ENCODE peak calls at places on chromosome X, in nine cellular contexts. X, H, U, Y, I, M, N, B and O are unnamed samples.

GRCh38 chrX:77795124-77795523 is 9.1 kb upstream of the ATRX start:
- DNase-seq in U (no peak), H (no peak), Y (no peak), M (no peak), N (no peak), B (no peak), I (no peak), X (no peak), O (no peak)

GRCh38 chrX:24259544-24260240 is 54.2 kb downstream of the SUPT20HL2 start:
- DNase-seq in N (no peak), I (peak; percentile 79), Y (peak; percentile 50), H (no peak), B (peak; percentile 80), X (peak; percentile 84), M (no peak), U (no peak), O (no peak)

GRCh38 chrX:124209792-124210576 is 122.5 kb upstream of the TEX13D start:
- DNase-seq in N (no peak), B (no peak), M (no peak), I (no peak), H (no peak), X (no peak), Y (no peak), U (no peak), O (no peak)

GRCh38 chrX:72666451-72666850 is 47.7 kb downstream of the PHKA1 start:
- DNase-seq in B (peak; percentile 40), X (peak; percentile 52), U (no peak), N (no peak), H (no peak), Y (no peak), I (no peak), M (no peak), O (no peak)

GRCh38 chrX:38661561-38661960 is 100.2 kb downstream of the TSPAN7 start:
- DNase-seq in B (no peak), I (no peak), X (no peak), M (no peak), H (no peak), U (no peak), Y (no peak), N (no peak), O (no peak)

GRCh38 chrX:15206306-15206705 is 63.6 kb downstream of the ASB9 start:
- DNase-seq in Y (no peak), B (no peak), M (no peak), N (no peak), H (no peak), U (no peak), I (no peak), X (no peak), O (no peak)

GRCh38 chrX:31199051-31199769 is 127.4 kb upstream of the FTHL17 start:
- DNase-seq in H (no peak), X (peak; percentile 45), M (no peak), U (no peak), N (no peak), Y (no peak), I (no peak), B (no peak), O (no peak)

GRCh38 chrX:150696264-150696789 is 3.1 kb downstream of the MTMR1 start:
- DNase-seq in X (no peak), H (no peak), B (no peak), U (no peak), M (no peak), I (no peak), N (no peak), Y (no peak), O (no peak)

GRCh38 chrX:85107407-85107806 is 103.7 kb downstream of the APOOL start:
- DNase-seq in I (no peak), H (no peak), N (peak; percentile 40), B (no peak), Y (no peak), M (no peak), X (no peak), U (no peak), O (no peak)

GRCh38 chrX:75642811-75643361 is 120.0 kb upstream of the ZDHHC15 start:
- DNase-seq in H (no peak), U (no peak), B (no peak), N (no peak), I (no peak), Y (no peak), X (no peak), M (no peak), O (no peak)

GRCh38 chrX:78011846-78012245 is 42.4 kb upstream of the PGAM4 start:
- DNase-seq in B (peak; percentile 48), I (no peak), H (no peak), M (no peak), N (no peak), X (no peak), Y (no peak), U (no peak), O (no peak)

GRCh38 chrX:110415440-110416167 is 57.0 kb downstream of the RTL9 start:
- DNase-seq in X (peak; percentile 40), I (no peak), M (no peak), N (no peak), H (no peak), B (peak; percentile 74), U (no peak), Y (no peak), O (no peak)

GRCh38 chrX:31168596-31168995 is 96.8 kb upstream of the FTHL17 start:
- DNase-seq in B (no peak), X (no peak), U (no peak), Y (no peak), I (no peak), H (no peak), M (no peak), N (no peak), O (no peak)

GRCh38 chrX:110853610-110854009 is 58.0 kb upstream of the CHRDL1 start:
- DNase-seq in X (peak; percentile 6), U (no peak), M (peak; percentile 61), B (no peak), N (no peak), H (no peak), I (peak; percentile 53), Y (peak; percentile 36), O (no peak)

GRCh38 chrX:13082286-13083065 is 38.1 kb upstream of the FAM9C start:
- DNase-seq in M (no peak), I (no peak), Y (no peak), X (no peak), N (no peak), H (no peak), U (no peak), B (no peak), O (no peak)
- H3K27ac ChIP-seq in M (no peak overlapping the region), I (no peak overlapping the region), Y (no peak overlapping the region), X (no peak overlapping the region), N (no peak overlapping the region), H (peak overlapping the region; percentile 58), U (peak overlapping the region; percentile 34), B (peak overlapping the region; percentile 100), O (peak overlapping the region; percentile 21)

GRCh38 chrX:2321411-2321810 is 179.4 kb downstream of the DHRSX start:
- DNase-seq in M (no peak), B (no peak), Y (no peak), H (no peak), U (no peak), N (no peak), I (no peak), X (no peak), O (no peak)

GRCh38 chrX:2327423-2327822 is 173.4 kb downstream of the DHRSX start:
- DNase-seq in M (no peak), Y (no peak), N (no peak), U (no peak), H (no peak), I (no peak), B (no peak), X (no peak), O (no peak)

GRCh38 chrX:2320580-2321327 is 180.0 kb downstream of the DHRSX start:
- DNase-seq in X (peak; percentile 85), M (peak; percentile 21), Y (peak; percentile 92), U (no peak), I (no peak), B (peak; percentile 77), H (no peak), N (no peak), O (peak; percentile 71)

GRCh38 chrX:2325076-2325784 is 175.5 kb downstream of the DHRSX start:
- DNase-seq in M (peak; percentile 83), U (peak; percentile 84), H (peak; percentile 32), Y (peak; percentile 49), B (peak; percentile 84), X (peak; percentile 82), N (no peak), I (no peak), O (peak; percentile 84)

DNA sequence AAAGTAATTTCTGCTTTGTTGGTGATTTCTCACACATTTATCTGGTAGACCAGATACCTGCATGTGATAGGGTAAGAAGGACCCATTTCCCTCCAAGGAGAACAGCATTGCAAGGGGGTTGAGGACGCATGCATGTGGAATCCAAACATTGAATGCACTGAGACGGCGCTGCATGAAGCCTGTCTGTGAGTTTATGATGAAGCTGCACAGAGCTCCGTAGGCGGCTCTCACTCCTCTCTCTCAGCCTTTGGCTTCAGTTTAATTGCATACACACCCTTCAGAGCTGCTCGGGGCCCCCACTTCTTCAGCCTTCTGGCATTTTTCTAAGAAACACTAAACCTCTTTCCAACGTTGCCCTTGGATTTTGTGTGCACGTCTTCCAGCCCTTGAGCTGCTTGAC is 176.7 kb downstream of the DHRSX start:
- DNase-seq in X (no peak), Y (no peak), I (no peak), H (no peak), M (no peak), U (no peak), B (no peak), N (no peak), O (no peak)
- H3K9me3 ChIP-seq in X (no peaks in the 10 kb centered on the region), Y (no peaks in the 10 kb centered on the region), I (no peaks in the 10 kb centered on the region), H (no peaks in the 10 kb centered on the region), M (no peaks in the 10 kb centered on the region), U (no peaks in the 10 kb centered on the region), B (no peaks in the 10 kb centered on the region), N (no peaks in the 10 kb centered on the region), O (no peaks in the 10 kb centered on the region)

GRCh38 chrX:534804-535203 is 95.8 kb upstream of the SHOX start:
- DNase-seq in U (no peak), Y (no peak), B (no peak), I (no peak), H (no peak), X (no peak), M (no peak), N (no peak), O (no peak)
- H3K36me3 ChIP-seq in U (no peaks in the 10 kb centered on the region), Y (no peaks in the 10 kb centered on the region), B (no peaks in the 10 kb centered on the region), I (no peaks in the 10 kb centered on the region), H (no peaks in the 10 kb centered on the region), X (no peaks in the 10 kb centered on the region), M (no peaks in the 10 kb centered on the region), N (no peaks in the 10 kb centered on the region), O (no peaks in the 10 kb centered on the region)

DNA sequence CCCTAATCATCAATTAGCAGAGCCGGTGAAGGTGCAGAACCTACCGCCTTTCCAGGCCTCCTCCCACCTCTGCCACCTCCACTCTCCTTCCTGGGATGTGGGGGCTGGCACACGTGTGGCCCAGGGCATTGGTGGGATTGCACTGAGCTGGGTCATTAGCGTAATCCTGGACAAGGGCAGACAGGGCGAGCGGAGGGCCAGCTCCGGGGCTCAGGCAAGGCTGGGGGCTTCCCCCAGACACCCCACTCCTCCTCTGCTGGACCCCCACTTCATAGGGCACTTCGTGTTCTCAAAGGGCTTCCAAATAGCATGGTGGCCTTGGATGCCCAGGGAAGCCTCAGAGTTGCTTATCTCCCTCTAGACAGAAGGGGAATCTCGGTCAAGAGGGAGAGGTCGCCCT is 3.3 kb upstream of the OPN1LW start:
- DNase-seq in M (no peak), H (no peak), I (no peak), U (no peak), Y (no peak), X (no peak), B (no peak), N (no peak), O (no peak)
- H3K27ac ChIP-seq in M (no peak overlapping the region), H (no peak overlapping the region), I (no peak overlapping the region), U (no peak overlapping the region), Y (no peak overlapping the region), X (no peak overlapping the region), B (no peak overlapping the region), N (no peak overlapping the region), O (no peak overlapping the region)